ENCODE peak calls at places on chromosomes 3 and 15, in eight cellular contexts. One of them, this sample, is unnamed.

GRCh38 chr3:127820221-127820870 is 2.0 kb downstream of the MGLL start:
- DNase-seq in upper lobe of right lung: peak; percentile 80
- DNase-seq in right cardiac atrium: no peak
- DNase-seq in Peyer's patch: no peak
- DNase-seq in psoas muscle: no peak
- DNase-seq in caudate nucleus: no peak
- DNase-seq in fibroblast of lung: peak; percentile 68
- DNase-seq in lower lobe of right lung: peak; percentile 76
- DNase-seq in this sample: no peak

GRCh38 chr3:115254492-115255196 is 107.6 kb upstream of the ZBTB20 start:
- DNase-seq in upper lobe of right lung: peak; percentile 54
- DNase-seq in right cardiac atrium: peak; percentile 62
- DNase-seq in Peyer's patch: no peak
- DNase-seq in psoas muscle: peak; percentile 43
- DNase-seq in caudate nucleus: no peak
- DNase-seq in fibroblast of lung: no peak
- DNase-seq in lower lobe of right lung: no peak
- DNase-seq in this sample: no peak

GRCh38 chr3:87503901-87504498 is 227.6 kb upstream of the POU1F1 start:
- DNase-seq in upper lobe of right lung: no peak
- DNase-seq in right cardiac atrium: no peak
- DNase-seq in Peyer's patch: no peak
- DNase-seq in psoas muscle: no peak
- DNase-seq in caudate nucleus: no peak
- DNase-seq in fibroblast of lung: peak; percentile 18
- DNase-seq in lower lobe of right lung: no peak
- DNase-seq in this sample: no peak

GRCh38 chr3:160378331-160379109 is 20.5 kb downstream of the IFT80 start:
- DNase-seq in upper lobe of right lung: no peak
- DNase-seq in right cardiac atrium: no peak
- DNase-seq in Peyer's patch: no peak
- DNase-seq in psoas muscle: no peak
- DNase-seq in caudate nucleus: no peak
- DNase-seq in fibroblast of lung: no peak
- DNase-seq in lower lobe of right lung: no peak
- DNase-seq in this sample: no peak

GRCh38 chr3:122005033-122005565 is 16.9 kb downstream of the ILDR1 start:
- DNase-seq in upper lobe of right lung: no peak
- DNase-seq in right cardiac atrium: peak; percentile 47
- DNase-seq in Peyer's patch: peak; percentile 36
- DNase-seq in psoas muscle: no peak
- DNase-seq in caudate nucleus: no peak
- DNase-seq in fibroblast of lung: no peak
- DNase-seq in lower lobe of right lung: no peak
- DNase-seq in this sample: no peak

GRCh38 chr3:33238923-33239322 is 20.3 kb upstream of the SUSD5 start:
- DNase-seq in upper lobe of right lung: no peak
- DNase-seq in right cardiac atrium: no peak
- DNase-seq in Peyer's patch: no peak
- DNase-seq in psoas muscle: no peak
- DNase-seq in caudate nucleus: no peak
- DNase-seq in fibroblast of lung: no peak
- DNase-seq in lower lobe of right lung: no peak
- DNase-seq in this sample: no peak

GRCh38 chr15:96553006-96553405 is 222.5 kb downstream of the NR2F2 start:
- DNase-seq in upper lobe of right lung: no peak
- DNase-seq in right cardiac atrium: no peak
- DNase-seq in Peyer's patch: no peak
- DNase-seq in psoas muscle: no peak
- DNase-seq in caudate nucleus: no peak
- DNase-seq in fibroblast of lung: no peak
- DNase-seq in lower lobe of right lung: no peak
- DNase-seq in this sample: no peak

GRCh38 chr3:101377209-101377608 is 56.8 kb upstream of the IMPG2 start:
- DNase-seq in upper lobe of right lung: no peak
- DNase-seq in right cardiac atrium: no peak
- DNase-seq in Peyer's patch: no peak
- DNase-seq in psoas muscle: no peak
- DNase-seq in caudate nucleus: no peak
- DNase-seq in fibroblast of lung: no peak
- DNase-seq in lower lobe of right lung: no peak
- DNase-seq in this sample: no peak

GRCh38 chr3:32399030-32399620 is 7.5 kb downstream of the CMTM7 start:
- DNase-seq in upper lobe of right lung: no peak
- DNase-seq in right cardiac atrium: no peak
- DNase-seq in Peyer's patch: no peak
- DNase-seq in psoas muscle: no peak
- DNase-seq in caudate nucleus: no peak
- DNase-seq in fibroblast of lung: peak; percentile 77
- DNase-seq in lower lobe of right lung: no peak
- DNase-seq in this sample: no peak

GRCh38 chr3:195421410-195421809 is 21.4 kb downstream of the ACAP2 start:
- DNase-seq in upper lobe of right lung: no peak
- DNase-seq in right cardiac atrium: no peak
- DNase-seq in Peyer's patch: no peak
- DNase-seq in psoas muscle: no peak
- DNase-seq in caudate nucleus: no peak
- DNase-seq in fibroblast of lung: peak; percentile 39
- DNase-seq in lower lobe of right lung: no peak
- DNase-seq in this sample: no peak

GRCh38 chr3:134229038-134229437 is 21.6 kb downstream of the RYK start:
- DNase-seq in upper lobe of right lung: no peak
- DNase-seq in right cardiac atrium: no peak
- DNase-seq in Peyer's patch: no peak
- DNase-seq in psoas muscle: no peak
- DNase-seq in caudate nucleus: no peak
- DNase-seq in fibroblast of lung: no peak
- DNase-seq in lower lobe of right lung: no peak
- DNase-seq in this sample: no peak

GRCh38 chr3:140022061-140022781 is 87.2 kb downstream of the CLSTN2 start:
- DNase-seq in upper lobe of right lung: no peak
- DNase-seq in right cardiac atrium: peak; percentile 79
- DNase-seq in Peyer's patch: no peak
- DNase-seq in psoas muscle: peak; percentile 66
- DNase-seq in caudate nucleus: peak; percentile 33
- DNase-seq in fibroblast of lung: no peak
- DNase-seq in lower lobe of right lung: no peak
- DNase-seq in this sample: no peak

GRCh38 chr3:100420885-100421284 is 19.5 kb downstream of the LNP1 start:
- DNase-seq in upper lobe of right lung: no peak
- DNase-seq in right cardiac atrium: no peak
- DNase-seq in Peyer's patch: no peak
- DNase-seq in psoas muscle: no peak
- DNase-seq in caudate nucleus: no peak
- DNase-seq in fibroblast of lung: no peak
- DNase-seq in lower lobe of right lung: no peak
- DNase-seq in this sample: no peak

GRCh38 chr15:100704281-100705055 is 102.1 kb downstream of the ASB7 start:
- DNase-seq in upper lobe of right lung: peak; percentile 16
- DNase-seq in right cardiac atrium: no peak
- DNase-seq in Peyer's patch: no peak
- DNase-seq in psoas muscle: no peak
- DNase-seq in caudate nucleus: no peak
- DNase-seq in fibroblast of lung: peak; percentile 48
- DNase-seq in lower lobe of right lung: no peak
- DNase-seq in this sample: no peak

GRCh38 chr15:50945725-50946124 is 37.2 kb downstream of the AP4E1 start:
- DNase-seq in upper lobe of right lung: no peak
- DNase-seq in right cardiac atrium: no peak
- DNase-seq in Peyer's patch: no peak
- DNase-seq in psoas muscle: no peak
- DNase-seq in caudate nucleus: no peak
- DNase-seq in fibroblast of lung: no peak
- DNase-seq in lower lobe of right lung: no peak
- DNase-seq in this sample: no peak

GRCh38 chr3:122092460-122093165 is 37.5 kb downstream of the CD86 start:
- DNase-seq in upper lobe of right lung: peak; percentile 72
- DNase-seq in right cardiac atrium: peak; percentile 55
- DNase-seq in Peyer's patch: peak; percentile 48
- DNase-seq in psoas muscle: no peak
- DNase-seq in caudate nucleus: no peak
- DNase-seq in fibroblast of lung: no peak
- DNase-seq in lower lobe of right lung: peak; percentile 60
- DNase-seq in this sample: peak; percentile 57

GRCh38 chr15:43950551-43950950 is 123.7 kb downstream of the WDR76 start:
- DNase-seq in upper lobe of right lung: no peak
- DNase-seq in right cardiac atrium: no peak
- DNase-seq in Peyer's patch: no peak
- DNase-seq in psoas muscle: no peak
- DNase-seq in caudate nucleus: no peak
- DNase-seq in fibroblast of lung: no peak
- DNase-seq in lower lobe of right lung: no peak
- DNase-seq in this sample: no peak

GRCh38 chr3:47017504-47018268 is 38.2 kb downstream of the NBEAL2 start:
- DNase-seq in upper lobe of right lung: no peak
- DNase-seq in right cardiac atrium: no peak
- DNase-seq in Peyer's patch: no peak
- DNase-seq in psoas muscle: no peak
- DNase-seq in caudate nucleus: no peak
- DNase-seq in fibroblast of lung: no peak
- DNase-seq in lower lobe of right lung: no peak
- DNase-seq in this sample: no peak

GRCh38 chr15:90487186-90487585 is 42.5 kb upstream of the CRTC3 start:
- DNase-seq in upper lobe of right lung: peak; percentile 69
- DNase-seq in right cardiac atrium: no peak
- DNase-seq in Peyer's patch: no peak
- DNase-seq in psoas muscle: no peak
- DNase-seq in caudate nucleus: no peak
- DNase-seq in fibroblast of lung: no peak
- DNase-seq in lower lobe of right lung: peak; percentile 66
- DNase-seq in this sample: no peak

GRCh38 chr15:92953997-92954396 is 53.9 kb downstream of the CHD2 start:
- DNase-seq in upper lobe of right lung: no peak
- DNase-seq in right cardiac atrium: no peak
- DNase-seq in Peyer's patch: no peak
- DNase-seq in psoas muscle: no peak
- DNase-seq in caudate nucleus: no peak
- DNase-seq in fibroblast of lung: no peak
- DNase-seq in lower lobe of right lung: no peak
- DNase-seq in this sample: no peak

GRCh38 chr15:92949604-92950249 is 49.6 kb downstream of the CHD2 start:
- DNase-seq in upper lobe of right lung: no peak
- DNase-seq in right cardiac atrium: no peak
- DNase-seq in Peyer's patch: no peak
- DNase-seq in psoas muscle: no peak
- DNase-seq in caudate nucleus: no peak
- DNase-seq in fibroblast of lung: peak; percentile 11
- DNase-seq in lower lobe of right lung: no peak
- DNase-seq in this sample: no peak

GRCh38 chr15:92953569-92953968 is 53.4 kb downstream of the CHD2 start:
- DNase-seq in upper lobe of right lung: no peak
- DNase-seq in right cardiac atrium: no peak
- DNase-seq in Peyer's patch: no peak
- DNase-seq in psoas muscle: no peak
- DNase-seq in caudate nucleus: no peak
- DNase-seq in fibroblast of lung: no peak
- DNase-seq in lower lobe of right lung: no peak
- DNase-seq in this sample: no peak

GRCh38 chr15:92952451-92952850 is 52.3 kb downstream of the CHD2 start:
- DNase-seq in upper lobe of right lung: no peak
- DNase-seq in right cardiac atrium: no peak
- DNase-seq in Peyer's patch: no peak
- DNase-seq in psoas muscle: no peak
- DNase-seq in caudate nucleus: no peak
- DNase-seq in fibroblast of lung: no peak
- DNase-seq in lower lobe of right lung: no peak
- DNase-seq in this sample: no peak

GRCh38 chr15:92951800-92952199 is 51.7 kb downstream of the CHD2 start:
- DNase-seq in upper lobe of right lung: no peak
- DNase-seq in right cardiac atrium: no peak
- DNase-seq in Peyer's patch: no peak
- DNase-seq in psoas muscle: no peak
- DNase-seq in caudate nucleus: no peak
- DNase-seq in fibroblast of lung: no peak
- DNase-seq in lower lobe of right lung: no peak
- DNase-seq in this sample: no peak
- H3K27ac ChIP-seq in upper lobe of right lung: no peak overlapping the region
- H3K27ac ChIP-seq in right cardiac atrium: no peak overlapping the region
- H3K27ac ChIP-seq in Peyer's patch: no peak overlapping the region
- H3K27ac ChIP-seq in psoas muscle: peak overlapping the region; percentile 47
- H3K27ac ChIP-seq in caudate nucleus: no peak overlapping the region
- H3K27ac ChIP-seq in fibroblast of lung: no peak overlapping the region
- H3K27ac ChIP-seq in lower lobe of right lung: peak overlapping the region; percentile 38
- H3K27ac ChIP-seq in this sample: no peak overlapping the region

DNA sequence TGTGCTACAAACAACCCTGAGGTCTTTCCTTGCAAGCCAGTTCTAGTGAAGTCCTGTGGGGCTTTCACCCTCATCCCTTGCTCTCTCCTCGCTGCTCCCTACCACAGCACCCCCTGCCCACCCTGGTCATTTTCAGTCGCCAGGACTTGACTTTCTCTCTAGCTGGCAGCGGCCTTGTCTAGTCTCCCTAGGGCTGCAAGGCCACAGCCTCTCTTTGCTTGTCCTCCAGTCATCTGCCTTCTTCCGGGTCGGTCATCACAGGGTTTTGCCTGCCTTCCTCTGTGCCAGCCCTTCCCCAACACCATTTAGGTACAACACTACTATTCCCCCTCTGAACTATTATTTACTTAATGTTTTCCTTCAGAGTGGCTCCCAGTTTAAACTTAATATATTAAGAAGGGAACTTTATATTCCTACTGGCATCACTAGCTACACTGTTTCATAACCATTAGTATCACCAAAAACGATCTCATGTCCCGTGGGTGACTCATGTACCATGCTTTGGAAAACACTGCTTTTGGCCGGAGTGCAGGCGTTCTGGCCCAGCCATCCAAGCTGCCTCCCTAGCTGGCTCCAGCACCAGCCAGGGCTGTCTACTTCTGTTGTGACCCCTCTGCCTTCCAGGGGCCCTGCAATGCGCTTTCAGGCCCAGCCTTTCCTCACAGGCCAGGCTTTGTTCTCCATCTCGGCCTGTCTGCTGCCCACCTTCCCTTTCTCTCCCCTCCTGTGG is 21.4 kb downstream of the FAH start:
- DNase-seq in upper lobe of right lung: no peak
- DNase-seq in right cardiac atrium: no peak
- DNase-seq in Peyer's patch: no peak
- DNase-seq in psoas muscle: peak; percentile 88
- DNase-seq in caudate nucleus: no peak
- DNase-seq in fibroblast of lung: peak; percentile 92
- DNase-seq in lower lobe of right lung: no peak
- DNase-seq in this sample: no peak
- H3K27ac ChIP-seq in upper lobe of right lung: no peak overlapping the region
- H3K27ac ChIP-seq in right cardiac atrium: no peak overlapping the region
- H3K27ac ChIP-seq in Peyer's patch: no peak overlapping the region
- H3K27ac ChIP-seq in psoas muscle: peak overlapping the region; percentile 84
- H3K27ac ChIP-seq in caudate nucleus: no peak overlapping the region
- H3K27ac ChIP-seq in fibroblast of lung: peak overlapping the region; percentile 54
- H3K27ac ChIP-seq in lower lobe of right lung: no peak overlapping the region
- H3K27ac ChIP-seq in this sample: peak overlapping the region; percentile 36

GRCh38 chr3:129017531-129017899 is 16.4 kb downstream of the EFCC1 start:
- DNase-seq in upper lobe of right lung: no peak
- DNase-seq in right cardiac atrium: no peak
- DNase-seq in Peyer's patch: no peak
- DNase-seq in psoas muscle: no peak
- DNase-seq in caudate nucleus: no peak
- DNase-seq in fibroblast of lung: no peak
- DNase-seq in lower lobe of right lung: no peak
- DNase-seq in this sample: no peak
- H3K27ac ChIP-seq in upper lobe of right lung: peak overlapping the region; percentile 86
- H3K27ac ChIP-seq in right cardiac atrium: peak overlapping the region; percentile 75
- H3K27ac ChIP-seq in Peyer's patch: peak overlapping the region; percentile 72
- H3K27ac ChIP-seq in psoas muscle: peak overlapping the region; percentile 61
- H3K27ac ChIP-seq in caudate nucleus: no peak overlapping the region
- H3K27ac ChIP-seq in fibroblast of lung: no peak overlapping the region
- H3K27ac ChIP-seq in lower lobe of right lung: peak overlapping the region; percentile 84
- H3K27ac ChIP-seq in this sample: peak overlapping the region; percentile 11

GRCh38 chr3:50336452-50337174 is 4.0 kb downstream of the RASSF1 start:
- DNase-seq in upper lobe of right lung: no peak
- DNase-seq in right cardiac atrium: no peak
- DNase-seq in Peyer's patch: no peak
- DNase-seq in psoas muscle: no peak
- DNase-seq in caudate nucleus: no peak
- DNase-seq in fibroblast of lung: peak; percentile 26
- DNase-seq in lower lobe of right lung: no peak
- DNase-seq in this sample: no peak
- H3K27ac ChIP-seq in upper lobe of right lung: peak overlapping the region; percentile 96
- H3K27ac ChIP-seq in right cardiac atrium: peak overlapping the region; percentile 77
- H3K27ac ChIP-seq in Peyer's patch: peak overlapping the region; percentile 96
- H3K27ac ChIP-seq in psoas muscle: peak overlapping the region; percentile 95
- H3K27ac ChIP-seq in caudate nucleus: peak overlapping the region; percentile 98
- H3K27ac ChIP-seq in fibroblast of lung: peak overlapping the region; percentile 97
- H3K27ac ChIP-seq in lower lobe of right lung: peak overlapping the region; percentile 98
- H3K27ac ChIP-seq in this sample: peak overlapping the region; percentile 94

This sample was measured in suprapubic skin.